ENCODE peak calls at places on chromosomes 12 and 14, in seven cellular contexts. One of them, this sample, is unnamed.

GRCh38 chr12:87274594-87275245 is 754.5 kb downstream of the C12orf50 start:
- DNase-seq in activated CD4-positive, CD25-positive, alpha-beta regulatory T cell: no peak
- DNase-seq in hepatocyte: peak
- DNase-seq in Caki2: peak
- DNase-seq in cardiac fibroblast: peak
- DNase-seq in NCI-H748 treated with DMSO at 0.1 percent for 48 hours: no peak
- DNase-seq in NCI-H1105: peak
- DNase-seq in this sample: peak

GRCh38 chr14:100302616-100303015 is 3.6 kb downstream of the SLC25A29 start:
- DNase-seq in activated CD4-positive, CD25-positive, alpha-beta regulatory T cell: no peak
- DNase-seq in hepatocyte: no peak
- DNase-seq in Caki2: peak
- DNase-seq in cardiac fibroblast: no peak
- DNase-seq in NCI-H748 treated with DMSO at 0.1 percent for 48 hours: no peak
- DNase-seq in NCI-H1105: no peak
- DNase-seq in this sample: no peak

GRCh38 chr12:124797321-124797720 is 66.3 kb downstream of the SCARB1 start:
- DNase-seq in activated CD4-positive, CD25-positive, alpha-beta regulatory T cell: no peak
- DNase-seq in hepatocyte: no peak
- DNase-seq in Caki2: no peak
- DNase-seq in cardiac fibroblast: no peak
- DNase-seq in NCI-H748 treated with DMSO at 0.1 percent for 48 hours: no peak
- DNase-seq in NCI-H1105: no peak
- DNase-seq in this sample: peak

GRCh38 chr12:58916891-58917570 is 3.3 kb downstream of the LRIG3 start:
- DNase-seq in activated CD4-positive, CD25-positive, alpha-beta regulatory T cell: no peak
- DNase-seq in hepatocyte: peak
- DNase-seq in Caki2: no peak
- DNase-seq in cardiac fibroblast: peak
- DNase-seq in NCI-H748 treated with DMSO at 0.1 percent for 48 hours: no peak
- DNase-seq in NCI-H1105: no peak
- DNase-seq in this sample: peak

GRCh38 chr12:67268335-67268895 is 743 bp upstream of the CAND1 start:
- DNase-seq in activated CD4-positive, CD25-positive, alpha-beta regulatory T cell: peak
- DNase-seq in hepatocyte: peak
- DNase-seq in Caki2: peak
- DNase-seq in cardiac fibroblast: peak
- DNase-seq in NCI-H748 treated with DMSO at 0.1 percent for 48 hours: peak
- DNase-seq in NCI-H1105: peak
- DNase-seq in this sample: peak

GRCh38 chr12:25904442-25904841 is 54.0 kb upstream of the RASSF8 start:
- DNase-seq in activated CD4-positive, CD25-positive, alpha-beta regulatory T cell: no peak
- DNase-seq in hepatocyte: no peak
- DNase-seq in Caki2: no peak
- DNase-seq in cardiac fibroblast: peak
- DNase-seq in NCI-H748 treated with DMSO at 0.1 percent for 48 hours: no peak
- DNase-seq in NCI-H1105: no peak
- DNase-seq in this sample: no peak

GRCh38 chr14:21940887-21941855 is 267.6 kb upstream of the OR4E1 start:
- DNase-seq in activated CD4-positive, CD25-positive, alpha-beta regulatory T cell: no peak
- DNase-seq in hepatocyte: peak
- DNase-seq in Caki2: no peak
- DNase-seq in cardiac fibroblast: peak
- DNase-seq in NCI-H748 treated with DMSO at 0.1 percent for 48 hours: no peak
- DNase-seq in NCI-H1105: no peak
- DNase-seq in this sample: peak

GRCh38 chr14:20799955-20800544 is 2.6 kb downstream of the RNASE1 start:
- DNase-seq in activated CD4-positive, CD25-positive, alpha-beta regulatory T cell: no peak
- DNase-seq in hepatocyte: peak
- DNase-seq in Caki2: no peak
- DNase-seq in cardiac fibroblast: no peak
- DNase-seq in NCI-H748 treated with DMSO at 0.1 percent for 48 hours: no peak
- DNase-seq in NCI-H1105: no peak
- DNase-seq in this sample: peak

GRCh38 chr14:91265404-91265803 is 20.9 kb upstream of the GPR68 start:
- DNase-seq in activated CD4-positive, CD25-positive, alpha-beta regulatory T cell: no peak
- DNase-seq in hepatocyte: no peak
- DNase-seq in Caki2: no peak
- DNase-seq in cardiac fibroblast: no peak
- DNase-seq in NCI-H748 treated with DMSO at 0.1 percent for 48 hours: no peak
- DNase-seq in NCI-H1105: no peak
- DNase-seq in this sample: no peak

GRCh38 chr12:48390026-48390425 is 39.3 kb upstream of the ZNF641 start:
- DNase-seq in activated CD4-positive, CD25-positive, alpha-beta regulatory T cell: no peak
- DNase-seq in hepatocyte: no peak
- DNase-seq in Caki2: no peak
- DNase-seq in cardiac fibroblast: no peak
- DNase-seq in NCI-H748 treated with DMSO at 0.1 percent for 48 hours: no peak
- DNase-seq in NCI-H1105: no peak
- DNase-seq in this sample: peak

GRCh38 chr14:103084021-103084919 is at the start of gene LBHD2:
- DNase-seq in activated CD4-positive, CD25-positive, alpha-beta regulatory T cell: no peak
- DNase-seq in hepatocyte: no peak
- DNase-seq in Caki2: no peak
- DNase-seq in cardiac fibroblast: no peak
- DNase-seq in NCI-H748 treated with DMSO at 0.1 percent for 48 hours: no peak
- DNase-seq in NCI-H1105: peak
- DNase-seq in this sample: peak

GRCh38 chr14:105199093-105199492 is 18.0 kb upstream of the NUDT14 start:
- DNase-seq in activated CD4-positive, CD25-positive, alpha-beta regulatory T cell: no peak
- DNase-seq in hepatocyte: no peak
- DNase-seq in Caki2: no peak
- DNase-seq in cardiac fibroblast: peak
- DNase-seq in NCI-H748 treated with DMSO at 0.1 percent for 48 hours: no peak
- DNase-seq in NCI-H1105: no peak
- DNase-seq in this sample: no peak